ENCODE peak calls at places on chromosomes 5 and 9, in six cellular contexts. C, W, U, J, B and L are unnamed samples.

GRCh38 chr5:69503144-69503488 is 10.5 kb downstream of the OCLN start:
- ATAC-seq in C (no peak), W (no peak), U (no peak), J (peak), B (no peak), L (peak)

GRCh38 chr5:135072357-135073247 is 38.6 kb upstream of the PITX1 start:
- ATAC-seq in C (no peak), W (no peak), U (no peak), J (no peak), B (no peak), L (peak)

GRCh38 chr9:470041-470781 is 255.5 kb downstream of the DOCK8 start:
- ATAC-seq in C (peak), W (peak), U (peak), J (peak), B (peak), L (peak)

GRCh38 chr9:93893899-93894690 is 61.1 kb downstream of the BARX1 start:
- ATAC-seq in C (no peak), W (no peak), U (no peak), J (no peak), B (no peak), L (no peak)

GRCh38 chr9:35341585-35341984 is 148.3 kb upstream of the RUSC2 start:
- ATAC-seq in C (no peak), W (no peak), U (no peak), J (peak), B (peak), L (peak)

GRCh38 chr5:68086857-68087256 is 128.7 kb upstream of the PIK3R1 start:
- ATAC-seq in C (no peak), W (no peak), U (no peak), J (peak), B (peak), L (no peak)

GRCh38 chr9:76401580-76402354 is 7.5 kb upstream of the RFK start:
- ATAC-seq in C (no peak), W (no peak), U (no peak), J (no peak), B (no peak), L (peak)

GRCh38 chr9:93261281-93261680 is 77.3 kb downstream of the WNK2 start:
- ATAC-seq in C (no peak), W (no peak), U (no peak), J (no peak), B (no peak), L (no peak)

GRCh38 chr5:72007336-72008111 is 99.8 kb upstream of the MAP1B start:
- ATAC-seq in C (no peak), W (no peak), U (no peak), J (no peak), B (no peak), L (no peak)

GRCh38 chr5:14114615-14115251 is 28.4 kb upstream of the TRIO start:
- ATAC-seq in C (no peak), W (no peak), U (no peak), J (no peak), B (no peak), L (no peak)

GRCh38 chr5:76874088-76874581 is 24.3 kb downstream of the S100Z start:
- ATAC-seq in C (no peak), W (peak), U (no peak), J (no peak), B (no peak), L (peak)

GRCh38 chr5:136328097-136328496 is 37.2 kb downstream of the TRPC7 start:
- ATAC-seq in C (no peak), W (no peak), U (no peak), J (no peak), B (no peak), L (no peak)

GRCh38 chr9:124675261-124676158 is 95.6 kb downstream of the NR6A1 start:
- ATAC-seq in C (no peak), W (no peak), U (no peak), J (peak), B (no peak), L (no peak)

GRCh38 chr5:79200573-79201183 is 35.3 kb upstream of the JMY start:
- ATAC-seq in C (no peak), W (peak), U (no peak), J (no peak), B (no peak), L (no peak)

GRCh38 chr9:136339173-136339957 is 12.0 kb downstream of the GPSM1 start:
- ATAC-seq in C (no peak), W (peak), U (peak), J (peak), B (peak), L (peak)

GRCh38 chr5:26487553-26487952 is 550.8 kb downstream of the CDH9 start:
- ATAC-seq in C (no peak), W (no peak), U (no peak), J (no peak), B (no peak), L (no peak)

GRCh38 chr9:24672336-24672735 is 126.6 kb upstream of the IZUMO3 start:
- ATAC-seq in C (no peak), W (no peak), U (no peak), J (no peak), B (no peak), L (no peak)

GRCh38 chr5:81234801-81235200 is 1.7 kb downstream of the CKMT2 start:
- ATAC-seq in C (peak), W (no peak), U (no peak), J (no peak), B (peak), L (no peak)

GRCh38 chr5:78547171-78547570 is 101.4 kb downstream of the LHFPL2 start:
- ATAC-seq in C (no peak), W (no peak), U (no peak), J (no peak), B (peak), L (no peak)

GRCh38 chr9:137040568-137040967 is 5.4 kb downstream of the NPDC1 start:
- ATAC-seq in C (no peak), W (no peak), U (no peak), J (no peak), B (no peak), L (no peak)

GRCh38 chr9:5562806-5563416 is 52.6 kb downstream of the PDCD1LG2 start:
- ATAC-seq in C (peak), W (no peak), U (no peak), J (no peak), B (no peak), L (no peak)

GRCh38 chr5:24428345-24428744 is 216.4 kb downstream of the CDH10 start:
- ATAC-seq in C (no peak), W (no peak), U (no peak), J (no peak), B (no peak), L (no peak)

GRCh38 chr5:178526796-178527457 is 63.3 kb downstream of the COL23A1 start:
- ATAC-seq in C (no peak), W (no peak), U (no peak), J (no peak), B (peak), L (no peak)

GRCh38 chr5:32123889-32124676 is 50.0 kb downstream of the GOLPH3 start:
- ATAC-seq in C (no peak), W (no peak), U (no peak), J (peak), B (no peak), L (no peak)

GRCh38 chr5:59099270-59099994 is 516.6 kb downstream of the RAB3C start:
- ATAC-seq in C (peak), W (no peak), U (peak), J (peak), B (peak), L (peak)

GRCh38 chr9:124802426-124802825 is 25.5 kb downstream of the OLFML2A start:
- ATAC-seq in C (no peak), W (no peak), U (no peak), J (no peak), B (no peak), L (no peak)

GRCh38 chr9:107929439-107929838 is 439.9 kb upstream of the KLF4 start:
- ATAC-seq in C (no peak), W (no peak), U (no peak), J (peak), B (peak), L (peak)

GRCh38 chr5:78591227-78591626 is 57.3 kb downstream of the LHFPL2 start:
- ATAC-seq in C (no peak), W (no peak), U (no peak), J (no peak), B (no peak), L (no peak)

GRCh38 chr9:27352457-27353188 is 55.7 kb upstream of the EQTN start:
- ATAC-seq in C (no peak), W (peak), U (peak), J (peak), B (peak), L (no peak)

GRCh38 chr5:144328505-144328904 is 157.8 kb downstream of the KCTD16 start:
- ATAC-seq in C (no peak), W (no peak), U (no peak), J (no peak), B (no peak), L (no peak)

GRCh38 chr5:122142480-122142879 is 13.1 kb downstream of the ZNF474 start:
- ATAC-seq in C (peak), W (no peak), U (no peak), J (no peak), B (peak), L (no peak)

GRCh38 chr9:136193127-136193890 is 11.6 kb downstream of the LHX3 start:
- ATAC-seq in C (no peak), W (no peak), U (no peak), J (no peak), B (no peak), L (no peak)

GRCh38 chr5:75668988-75669760 is 48.1 kb downstream of the POC5 start:
- ATAC-seq in C (peak), W (peak), U (peak), J (peak), B (peak), L (peak)